ENCODE peak calls at places on chromosomes 6 and 20, in four cellular contexts. C, L, B and K are unnamed samples.

GRCh38 chr6:74167951-74168350 is 471.9 kb downstream of the CD109 start:
- DNase-seq in C (no peak), L (no peak), B (no peak), K (no peak)

GRCh38 chr20:38260378-38261053 is at the start of gene KIAA1755:
- DNase-seq in C (no peak), L (no peak), B (no peak), K (no peak)

GRCh38 chr20:62141397-62142251 is 1.6 kb downstream of the PSMA7 start:
- DNase-seq in C (no peak), L (peak; percentile 46), B (no peak), K (no peak)

GRCh38 chr6:120384671-120385070 is 949.6 kb downstream of the TBC1D32 start:
- DNase-seq in C (no peak), L (no peak), B (no peak), K (no peak)

GRCh38 chr6:82906489-82906888 is 159.2 kb downstream of the UBE3D start:
- DNase-seq in C (no peak), L (no peak), B (no peak), K (no peak)

GRCh38 chr20:44356353-44356723 is 839 bp downstream of the HNF4A start:
- DNase-seq in C (no peak), L (no peak), B (no peak), K (no peak)

GRCh38 chr20:33096921-33097320 is 17.5 kb downstream of the BPIFB4 start:
- DNase-seq in C (no peak), L (no peak), B (no peak), K (no peak)

GRCh38 chr6:113875470-113875869 is 18.3 kb downstream of the MARCKS start:
- DNase-seq in C (no peak), L (no peak), B (no peak), K (no peak)

GRCh38 chr20:62364911-62365736 is 2.0 kb downstream of the LAMA5 start:
- DNase-seq in C (no peak), L (no peak), B (no peak), K (no peak)